ENCODE peak calls at places on chromosomes 11 and 22, in six cellular contexts. G, F, J, U, P and X are unnamed samples.

GRCh38 chr11:132632641-132633124 is 899.6 kb downstream of the OPCML start:
- DNase-seq in G (peak; percentile 95), F (peak; percentile 82), J (no peak), U (no peak), P (peak; percentile 91), X (peak; percentile 93)

GRCh38 chr22:49119551-49119952 is 708.1 kb downstream of the BRD1 start:
- DNase-seq in G (no peak), F (no peak), J (no peak), U (no peak), P (no peak), X (no peak)

GRCh38 chr11:10317776-10318526 is 13.1 kb downstream of the ADM start:
- DNase-seq in G (no peak), F (no peak), J (no peak), U (no peak), P (no peak), X (no peak)

GRCh38 chr11:19246816-19247215 is 6.1 kb upstream of the E2F8 start:
- DNase-seq in G (no peak), F (no peak), J (no peak), U (no peak), P (no peak), X (no peak)

GRCh38 chr11:15199693-15200092 is 85.0 kb downstream of the INSC start:
- DNase-seq in G (peak; percentile 47), F (peak; percentile 79), J (no peak), U (peak; percentile 66), P (no peak), X (no peak)

GRCh38 chr22:25159028-25159427 is 40.6 kb upstream of the CRYBB3 start:
- DNase-seq in G (peak; percentile 33), F (no peak), J (no peak), U (no peak), P (no peak), X (no peak)

GRCh38 chr11:82718307-82718706 is 15.4 kb downstream of the FAM181B start:
- DNase-seq in G (peak; percentile 56), F (peak; percentile 49), J (no peak), U (no peak), P (peak; percentile 25), X (no peak)

GRCh38 chr22:42862045-42862734 is 5.1 kb upstream of the ARFGAP3 start:
- DNase-seq in G (peak; percentile 76), F (peak; percentile 55), J (no peak), U (no peak), P (no peak), X (no peak)

GRCh38 chr11:16126361-16126760 is 230.0 kb downstream of the SOX6 start:
- DNase-seq in G (no peak), F (no peak), J (no peak), U (no peak), P (no peak), X (no peak)

GRCh38 chr22:45804986-45805325 is 133.3 kb downstream of the ATXN10 start:
- DNase-seq in G (peak; percentile 95), F (peak; percentile 97), J (no peak), U (no peak), P (peak; percentile 67), X (peak; percentile 91)

GRCh38 chr11:69393865-69394233 is 87.6 kb upstream of the LINC01488 start:
- DNase-seq in G (no peak), F (no peak), J (no peak), U (no peak), P (no peak), X (no peak)

GRCh38 chr11:96333076-96333744 is 9.8 kb downstream of the MAML2 start:
- DNase-seq in G (no peak), F (peak; percentile 43), J (no peak), U (no peak), P (no peak), X (no peak)
- H3K4me3 ChIP-seq in G (no peak overlapping the region), F (no peak overlapping the region), J (no peak overlapping the region), U (no peak overlapping the region), P (no peak overlapping the region), X (no peak overlapping the region)

DNA sequence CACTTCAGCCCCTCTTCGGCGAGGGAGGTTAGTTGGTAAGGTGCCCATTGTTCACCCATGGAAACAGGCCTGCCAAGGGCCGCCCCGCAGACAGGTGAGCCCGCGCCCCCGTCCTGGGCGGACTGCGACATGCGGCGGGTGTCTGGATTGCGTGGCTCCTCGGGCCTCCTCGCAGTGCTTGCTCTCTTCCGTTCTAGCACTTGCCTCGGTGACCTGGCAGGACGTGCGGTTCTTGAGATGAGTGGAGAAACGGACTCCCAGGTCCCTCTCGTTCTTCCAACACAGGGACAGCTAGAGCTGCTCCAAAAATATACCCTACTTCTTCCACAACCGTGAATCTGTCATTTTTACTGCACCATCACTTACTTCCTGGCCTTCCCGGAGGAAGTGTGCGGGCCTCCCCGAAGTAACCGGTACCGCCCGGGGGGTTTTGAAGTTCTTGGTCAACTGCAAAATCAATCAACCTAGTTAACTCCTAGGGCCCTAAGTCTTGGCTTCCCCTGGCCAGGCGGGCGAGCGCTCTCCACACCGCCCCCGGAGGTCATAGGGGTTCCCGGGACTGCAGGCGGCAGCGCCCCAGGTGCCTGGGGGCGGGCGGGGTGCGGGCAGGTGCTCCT is 745 bp upstream of the ZBTB44 start:
- DNase-seq in G (no peak), F (no peak), J (peak; percentile 47), U (peak; percentile 57), P (no peak), X (no peak)
- H3K4me3 ChIP-seq in G (peak overlapping the region; percentile 40), F (peak overlapping the region; percentile 46), J (peak overlapping the region; percentile 33), U (peak overlapping the region; percentile 86), P (peak overlapping the region; percentile 92), X (no peak overlapping the region)

GRCh38 chr22:20979940-20980453 is 2.1 kb upstream of the LZTR1 start:
- DNase-seq in G (no peak), F (no peak), J (no peak), U (no peak), P (no peak), X (no peak)
- H3K4me3 ChIP-seq in G (peak overlapping the region; percentile 14), F (peak overlapping the region; percentile 26), J (no peak overlapping the region), U (peak overlapping the region; percentile 42), P (no peak overlapping the region), X (peak overlapping the region; percentile 12)

DNA sequence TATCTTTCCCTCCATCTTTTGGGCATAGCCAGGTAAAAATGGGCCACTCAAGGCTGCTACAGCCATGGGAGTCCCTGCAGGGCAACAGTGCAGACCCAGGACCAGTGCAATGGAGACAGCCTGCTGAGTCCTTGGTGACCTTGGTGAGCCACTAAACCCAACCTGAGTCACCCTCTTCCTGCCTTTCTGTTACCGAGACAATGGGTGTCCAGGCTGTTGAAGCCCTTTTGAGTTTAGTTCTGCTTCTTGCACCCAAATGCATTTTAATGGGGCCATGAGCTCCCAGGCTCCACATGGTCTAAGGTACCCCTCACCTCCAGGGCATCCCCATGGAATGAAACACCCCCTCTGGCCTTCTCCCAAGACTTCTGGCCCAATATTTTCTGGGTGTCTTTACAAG is 874 bp upstream of the PLAAT4 start:
- DNase-seq in G (no peak), F (no peak), J (no peak), U (no peak), P (no peak), X (no peak)
- H3K4me3 ChIP-seq in G (no peak overlapping the region), F (no peak overlapping the region), J (peak overlapping the region; percentile 62), U (no peak overlapping the region), P (no peak overlapping the region), X (no peak overlapping the region)